ENCODE peak calls at places on chromosomes 7 and 10, in eight cellular contexts. A is cardiac muscle cell; X is heart right ventricle; C is GM23248; R is fibroblast of villous mesenchyme; I is CD4-positive, CD25-positive, alpha-beta regulatory T cell; P is fibroblast of pulmonary artery; L is cardiac septum. H is an unnamed sample.
A peak's percentile ranks its signal among the peaks of the same experiment; 100 is the strongest.

GRCh38 chr10:28432210-28432676 is 100.7 kb upstream of the WAC start:
- DNase-seq in A (peak; percentile 86), X (peak; percentile 36), C (peak; percentile 83), R (peak; percentile 71), I (no peak), P (peak; percentile 79), L (peak; percentile 80), H (peak; percentile 63)

GRCh38 chr7:16295558-16295957 is 125.8 kb downstream of the CRPPA start:
- DNase-seq in A (no peak), X (no peak), C (no peak), R (no peak), I (no peak), P (no peak), L (no peak), H (no peak)

GRCh38 chr7:54802841-54803240 is 43.8 kb upstream of the SEC61G start:
- DNase-seq in A (peak; percentile 23), X (no peak), C (peak; percentile 69), R (no peak), I (no peak), P (peak; percentile 46), L (no peak), H (no peak)

GRCh38 chr7:123876557-123877256 is 31.7 kb downstream of the HYAL4 start:
- DNase-seq in A (no peak), X (no peak), C (no peak), R (no peak), I (no peak), P (no peak), L (no peak), H (no peak)

GRCh38 chr7:8149222-8149621 is 112.7 kb downstream of the ICA1 start:
- DNase-seq in A (no peak), X (no peak), C (no peak), R (peak; percentile 12), I (no peak), P (no peak), L (no peak), H (no peak)

GRCh38 chr7:133484135-133484534 is 231.3 kb downstream of the EXOC4 start:
- DNase-seq in A (peak; percentile 19), X (no peak), C (no peak), R (no peak), I (no peak), P (no peak), L (no peak), H (no peak)

GRCh38 chr10:99930731-99931550 is 78.8 kb downstream of the DNMBP start:
- DNase-seq in A (no peak), X (no peak), C (no peak), R (peak; percentile 37), I (no peak), P (no peak), L (no peak), H (no peak)

GRCh38 chr7:155444746-155445145 is 13.2 kb upstream of the EN2 start:
- DNase-seq in A (no peak), X (no peak), C (no peak), R (no peak), I (no peak), P (no peak), L (no peak), H (no peak)

GRCh38 chr10:24721254-24722106 is 2.2 kb downstream of the ARHGAP21 start:
- DNase-seq in A (peak; percentile 29), X (peak; percentile 39), C (peak; percentile 53), R (peak; percentile 34), I (no peak), P (peak; percentile 26), L (no peak), H (no peak)

GRCh38 chr10:13271552-13272163 is 28.2 kb downstream of the PHYH start:
- DNase-seq in A (peak; percentile 25), X (peak; percentile 47), C (peak; percentile 19), R (peak; percentile 40), I (peak; percentile 35), P (peak; percentile 11), L (no peak), H (peak; percentile 86)

GRCh38 chr7:138023618-138024333 is 21.9 kb upstream of the CREB3L2 start:
- DNase-seq in A (no peak), X (no peak), C (no peak), R (no peak), I (no peak), P (no peak), L (no peak), H (no peak)

GRCh38 chr10:35331894-35332640 is 4.2 kb upstream of the CCNY start:
- DNase-seq in A (peak; percentile 92), X (no peak), C (peak; percentile 96), R (peak; percentile 94), I (no peak), P (peak; percentile 94), L (no peak), H (no peak)

GRCh38 chr7:79046061-79046460 is 407.4 kb downstream of the MAGI2 start:
- DNase-seq in A (no peak), X (no peak), C (peak; percentile 9), R (peak; percentile 23), I (no peak), P (no peak), L (no peak), H (no peak)

GRCh38 chr7:97116308-97116707 is 1.2 kb upstream of the SDHAF3 start:
- DNase-seq in A (no peak), X (no peak), C (no peak), R (no peak), I (no peak), P (no peak), L (no peak), H (peak; percentile 82)

GRCh38 chr7:68246189-68246633 is 1249.6 kb downstream of the TYW1 start:
- DNase-seq in A (no peak), X (no peak), C (no peak), R (no peak), I (no peak), P (no peak), L (no peak), H (peak; percentile 20)

GRCh38 chr10:115525141-115525540 is 432.0 kb downstream of the ATRNL1 start:
- DNase-seq in A (no peak), X (no peak), C (no peak), R (no peak), I (no peak), P (no peak), L (no peak), H (no peak)